ENCODE peak calls at places on chromosomes 11 and 22, in six cellular contexts. S is H9, U is IMR-90, B is H1, R is neuronal stem cell, Y is mesenchymal stem cell. G is an unnamed sample.

GRCh38 chr22:39185601-39186012 is 33.1 kb upstream of the CBX7 start:
- DNase-seq in Y (peak), U (peak), R (no peak), S (no peak), B (no peak), G (no peak)

GRCh38 chr11:57205046-57205671 is 23.4 kb downstream of the LRRC55 start:
- DNase-seq in Y (no peak), S (peak), R (no peak), B (no peak), U (peak), G (peak)

GRCh38 chr11:94544582-94544831 is 786 bp downstream of the FUT4 start:
- DNase-seq in S (no peak), R (no peak), U (no peak), Y (no peak), B (no peak), G (no peak)

GRCh38 chr22:30521368-30522156 is 16.1 kb upstream of the SEC14L4 start:
- DNase-seq in B (no peak), S (no peak), Y (no peak), U (no peak), R (no peak), G (no peak)

GRCh38 chr11:62980133-62980760 is 4.5 kb downstream of the SLC22A6 start:
- DNase-seq in Y (peak), R (peak), S (no peak), B (no peak), U (peak), G (peak)

GRCh38 chr11:129637983-129638776 is 177.5 kb upstream of the TMEM45B start:
- DNase-seq in R (no peak), S (no peak), Y (no peak), U (no peak), B (no peak), G (no peak)

GRCh38 chr11:61071208-61071681 is 31.0 kb upstream of the CD5 start:
- DNase-seq in S (no peak), U (no peak), B (no peak), R (no peak), Y (no peak), G (no peak)

GRCh38 chr22:22673099-22673498 is 28.7 kb downstream of the GGTLC2 start:
- DNase-seq in S (no peak), U (no peak), B (no peak), Y (no peak), R (no peak), G (no peak)

GRCh38 chr11:76797341-76798201 is 14.4 kb downstream of the TSKU start:
- DNase-seq in U (no peak), B (peak), R (no peak), S (no peak), Y (no peak), G (no peak)

GRCh38 chr11:20093775-20094174 is 66.5 kb downstream of the DBX1 start:
- DNase-seq in U (peak), Y (no peak), R (no peak), S (no peak), B (no peak), G (no peak)

GRCh38 chr22:36253523-36254490 is 874 bp downstream of the APOL1 start:
- DNase-seq in S (peak), B (no peak), R (no peak), U (no peak), Y (no peak), G (no peak)

GRCh38 chr11:66636411-66636810 is 2.1 kb upstream of the RBM4 start:
- DNase-seq in S (no peak), U (no peak), R (no peak), Y (no peak), B (no peak), G (no peak)

DNA sequence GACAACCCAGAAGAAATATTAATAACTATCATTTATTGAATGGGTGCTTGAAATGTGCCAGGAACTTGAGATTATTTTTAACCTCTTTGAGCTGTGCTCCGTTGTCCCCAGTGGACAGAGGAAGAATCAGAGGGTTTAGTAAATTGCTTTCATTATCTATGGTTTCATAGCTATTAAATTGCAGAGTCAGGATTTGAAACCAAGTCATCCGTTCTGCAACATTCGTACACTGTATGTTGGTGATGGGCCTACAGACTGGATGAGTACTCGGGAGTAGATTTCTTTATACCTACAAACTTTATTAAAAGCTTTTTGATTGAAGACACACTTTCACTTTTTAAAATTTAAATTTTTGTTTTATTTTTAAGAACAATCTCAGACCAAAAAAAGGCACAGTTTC is 4.9 kb downstream of the HSD17B12 start:
- DNase-seq in R (no peak), S (no peak), U (no peak), Y (peak), B (no peak), G (no peak)
- H4K91ac ChIP-seq in R (no peak), S (no peak), U (no peak), Y (no peak), B (no peak), G (no peak)

GRCh38 chr22:41833369-41834004 is 582 bp downstream of the SREBF2 start:
- DNase-seq in U (no peak), B (peak), Y (peak), S (no peak), R (no peak), G (no peak)
- H2BK120ac ChIP-seq in U (peak), B (no peak), Y (peak), S (peak), R (peak), G (peak)

GRCh38 chr11:34464591-34465036 is 25.9 kb downstream of the CAT start:
- DNase-seq in B (no peak), R (no peak), S (no peak), Y (no peak), U (no peak), G (no peak)
- H3K27ac ChIP-seq in B (no peak), R (no peak), S (no peak), Y (no peak), U (no peak), G (no peak)

GRCh38 chr11:69000391-69000790 is 12.7 kb downstream of the MRGPRF start:
- DNase-seq in B (no peak), Y (no peak), S (peak), R (no peak), U (no peak), G (no peak)

GRCh38 chr11:69002101-69002742 is 10.8 kb downstream of the MRGPRF start:
- DNase-seq in S (peak), R (no peak), Y (no peak), U (no peak), B (no peak), G (no peak)

GRCh38 chr11:69002743-69003231 is 10.3 kb downstream of the MRGPRF start:
- DNase-seq in U (no peak), S (peak), Y (no peak), B (no peak), R (no peak), G (no peak)

GRCh38 chr11:69000831-69001245 is 12.2 kb downstream of the MRGPRF start:
- DNase-seq in R (no peak), U (peak), Y (peak), S (peak), B (no peak), G (no peak)

DNA sequence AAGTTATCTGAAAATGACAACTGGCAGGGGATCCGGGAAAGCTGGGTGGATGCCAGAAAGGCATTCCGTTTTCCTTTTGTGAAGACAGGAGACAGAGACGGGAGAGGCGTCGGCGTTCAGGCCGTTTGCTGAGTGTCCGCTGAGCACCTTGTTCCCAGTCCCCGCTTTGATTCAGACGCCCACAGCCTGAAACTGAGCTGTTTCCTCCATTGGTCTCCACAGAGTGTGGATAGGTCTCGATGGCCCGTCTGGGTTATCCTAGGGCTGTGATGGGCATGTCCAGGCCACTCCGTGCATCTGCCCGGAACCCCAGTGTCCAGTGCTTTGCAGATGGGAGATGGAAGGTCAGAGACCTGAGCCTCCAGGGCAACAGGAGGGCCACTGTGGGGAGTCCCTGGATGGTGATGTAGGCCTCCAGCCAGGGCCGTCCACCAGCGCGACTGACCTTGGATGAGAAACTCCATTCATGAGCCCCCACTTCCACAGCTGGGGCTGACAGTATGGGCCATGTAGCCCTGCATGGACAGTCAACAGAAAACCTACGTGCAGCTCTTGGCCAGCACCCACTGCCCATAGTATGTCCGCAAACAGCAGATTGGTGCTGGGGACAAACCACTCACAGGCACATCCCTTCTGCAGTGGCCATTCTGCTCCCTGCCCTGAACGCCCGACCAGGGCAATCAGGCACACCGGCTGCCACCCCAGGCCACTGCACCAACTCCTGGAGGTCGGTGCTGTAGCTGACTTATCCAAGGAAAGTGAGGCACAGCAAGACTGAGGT is 11.6 kb downstream of the MRGPRF start:
- DNase-seq in Y (no peak), S (peak), U (no peak), B (no peak), R (no peak), G (no peak)
- H4K91ac ChIP-seq in Y (no peak), S (no peak), U (peak), B (no peak), R (no peak), G (no peak)

G was measured in trophoblast cell.